ENCODE peak calls at places on chromosomes 11 and 22, in four cellular contexts. Q is left ventricle myocardium inferior, J is cardiac fibroblast, H is BE2C. I is an unnamed sample.

GRCh38 chr11:65403607-65404121 is 17.2 kb downstream of the FRMD8 start:
- DNase-seq in J (no peak), Q (no peak), H (no peak), I (no peak)

GRCh38 chr11:35893796-35894475 is 49.9 kb upstream of the LDLRAD3 start:
- DNase-seq in J (peak), Q (no peak), H (no peak), I (no peak)

GRCh38 chr22:31973739-31974138 is 29.4 kb downstream of the YWHAH start:
- DNase-seq in Q (peak), H (no peak), J (no peak), I (no peak)

GRCh38 chr11:37317803-37318202 is 719.8 kb upstream of the RAG2 start:
- DNase-seq in Q (no peak), J (no peak), H (no peak), I (no peak)

GRCh38 chr22:38080847-38081635 is 2.9 kb downstream of the SLC16A8 start:
- DNase-seq in J (peak), H (peak), Q (peak), I (no peak)

GRCh38 chr11:118939948-118940598 is 14.3 kb upstream of the BCL9L start:
- DNase-seq in Q (no peak), H (peak), J (peak), I (no peak)

GRCh38 chr11:35239476-35240075 is 100.6 kb downstream of the CD44 start:
- DNase-seq in H (no peak), Q (no peak), J (no peak), I (no peak)

GRCh38 chr22:31566484-31566883 is 70.1 kb downstream of the SFI1 start:
- DNase-seq in Q (no peak), J (no peak), H (no peak), I (no peak)

GRCh38 chr22:40714514-40714966 is 35.3 kb downstream of the MCHR1 start:
- DNase-seq in H (no peak), J (peak), Q (no peak), I (no peak)

GRCh38 chr22:20386972-20387371 is 7.0 kb upstream of the ZNF74 start:
- DNase-seq in H (no peak), Q (no peak), J (no peak), I (no peak)
- TF ChIP-seq CTCF in H (no peak), Q (no peak), J (no peak), I (no peak)

DNA sequence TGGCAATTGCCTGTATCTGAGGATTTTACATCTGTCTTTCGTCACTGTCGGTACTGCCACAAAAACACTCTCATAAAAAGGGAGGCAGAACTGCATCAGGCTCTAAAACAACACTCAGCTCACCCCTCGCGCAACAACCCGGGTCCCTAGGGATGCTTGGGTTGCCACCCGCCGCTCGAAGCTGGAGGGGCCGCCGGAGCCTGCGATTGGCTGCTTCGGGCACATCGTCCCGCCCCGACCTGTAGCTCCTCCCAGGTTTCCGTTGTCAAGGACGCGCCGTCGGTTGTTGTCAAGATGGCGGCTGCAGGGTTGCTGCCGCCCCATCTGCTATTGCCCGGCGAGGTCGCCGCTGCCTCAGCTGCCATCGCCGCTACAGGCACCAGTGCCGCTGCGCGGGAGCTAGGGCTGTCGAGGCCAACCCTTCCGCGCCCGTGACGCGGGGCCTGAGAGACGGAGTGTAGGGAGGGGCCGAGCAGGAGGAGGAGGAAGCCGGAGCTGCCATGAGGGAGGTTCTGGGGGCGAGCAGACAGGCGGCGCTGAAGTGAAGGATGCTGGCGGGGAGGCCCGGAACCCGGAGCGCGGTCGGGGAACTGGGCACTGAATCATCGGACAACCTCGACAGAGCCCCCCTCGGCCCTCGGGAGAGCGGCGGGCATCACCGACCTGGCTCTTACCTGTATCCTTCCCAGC is at the start of gene CEP126:
- DNase-seq in H (peak), Q (peak), J (peak), I (peak)
- TF ChIP-seq CTCF in H (peak), Q (peak), J (peak), I (peak)

DNA sequence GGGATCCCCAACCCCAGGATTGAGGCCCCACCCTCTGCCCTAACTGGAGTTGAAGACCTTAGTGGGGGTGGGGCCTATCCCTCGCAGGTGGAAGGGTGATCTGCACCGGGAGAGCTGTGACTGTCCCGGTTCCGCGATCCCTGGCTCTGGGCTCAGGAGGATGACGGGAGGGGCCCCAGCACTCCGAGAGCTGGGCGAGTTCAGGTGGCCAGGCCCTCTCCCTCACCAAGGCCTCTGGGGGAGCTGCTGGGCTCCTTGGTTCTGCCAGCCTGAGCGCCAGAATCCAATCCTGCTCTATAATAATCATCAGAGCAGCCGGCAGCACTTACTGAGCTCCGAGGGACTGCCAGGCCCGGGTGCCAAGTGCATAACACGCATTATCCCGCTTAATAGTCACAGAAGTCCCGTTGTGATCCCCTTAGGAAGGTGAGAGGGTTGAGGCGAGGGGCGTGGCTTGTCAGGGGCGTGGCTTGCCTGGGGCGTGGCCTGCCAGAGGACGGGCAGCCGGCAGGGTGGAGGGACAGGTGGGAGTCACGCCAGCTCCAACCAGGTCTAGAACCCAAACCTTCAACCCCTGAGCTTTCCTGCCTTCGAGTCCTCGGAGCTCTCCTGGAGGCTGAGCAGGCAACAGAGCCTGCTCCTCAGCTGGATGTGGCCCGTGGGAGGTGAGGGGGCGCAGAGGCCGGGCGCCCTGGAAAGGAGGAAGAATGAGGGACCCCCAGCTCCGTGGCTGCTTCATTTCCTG is 7.2 kb upstream of the SYT7 start:
- DNase-seq in J (no peak), H (peak), Q (peak), I (no peak)
- TF ChIP-seq CTCF in J (peak), H (peak), Q (peak), I (no peak)

DNA sequence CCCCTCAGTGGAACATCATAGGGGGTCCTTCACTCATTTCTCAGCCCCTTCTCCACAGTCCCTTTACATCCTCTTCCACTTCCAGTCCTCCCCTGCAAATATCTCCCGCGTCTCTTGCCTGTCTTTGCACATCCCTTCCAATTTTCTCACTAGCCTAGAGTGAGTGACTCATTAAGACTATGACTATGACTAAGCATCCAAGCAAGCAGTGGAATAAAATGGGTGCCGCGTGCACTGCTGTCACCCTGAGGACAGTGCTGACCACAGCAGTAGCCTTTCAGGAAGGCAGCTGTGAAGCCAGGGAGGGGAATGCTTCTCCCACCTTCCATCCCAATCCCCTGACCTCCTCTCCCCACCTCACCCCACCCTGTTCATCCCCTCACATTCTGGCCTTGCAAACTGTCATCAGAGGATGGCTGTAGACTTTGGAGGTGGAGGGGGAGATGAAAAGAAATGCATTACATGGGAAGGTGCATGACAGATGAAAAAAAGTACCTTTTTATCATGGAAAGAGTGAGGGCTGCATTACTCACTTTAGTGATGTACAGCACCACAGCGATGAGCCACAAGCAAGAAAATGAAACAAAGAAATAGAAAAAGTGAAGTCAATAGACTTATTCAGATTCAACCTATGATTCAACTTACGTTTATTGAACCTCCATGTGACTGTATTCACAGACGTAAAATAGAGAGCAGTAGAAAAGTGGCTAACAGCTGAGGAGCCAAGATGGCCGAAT is 948.2 kb downstream of the NTM start:
- DNase-seq in J (peak), Q (no peak), H (no peak), I (peak)
- TF ChIP-seq CTCF in J (no peak), Q (no peak), H (no peak), I (peak)

GRCh38 chr22:42074153-42074750 is at the start of gene PHETA2:
- DNase-seq in H (no peak), Q (peak), J (peak), I (no peak)
- TF ChIP-seq CTCF in H (no peak), Q (peak), J (peak), I (peak)

GRCh38 chr22:43945632-43946390 is 9.4 kb upstream of the SAMM50 start:
- DNase-seq in J (peak), Q (peak), H (peak), I (peak)

GRCh38 chr22:43944670-43945430 is 10.4 kb upstream of the SAMM50 start:
- DNase-seq in J (no peak), H (no peak), Q (no peak), I (no peak)

GRCh38 chr22:43946391-43946680 is 8.9 kb upstream of the SAMM50 start:
- DNase-seq in H (no peak), Q (no peak), J (no peak), I (no peak)

GRCh38 chr22:43941449-43941848 is 13.8 kb upstream of the SAMM50 start:
- DNase-seq in H (no peak), Q (no peak), J (no peak), I (no peak)
- TF ChIP-seq CTCF in H (no peak), Q (no peak), J (no peak), I (no peak)

I was measured in HFFc6.